ENCODE peak calls at places on chromosome 6, in five cellular contexts. Z is HCT116; E is CD8-positive, alpha-beta T cell; O is heart left ventricle; V is IMR-90. X is an unnamed sample.

GRCh38 chr6:79127660-79128059 is 49.6 kb upstream of the PHIP start:
- DNase-seq in E (no peak), Z (no peak), O (no peak), V (no peak), X (no peak)

GRCh38 chr6:166670013-166670412 is 43.0 kb upstream of the RPS6KA2 start:
- DNase-seq in Z (no peak), E (no peak), O (no peak), V (no peak), X (no peak)

GRCh38 chr6:50850223-50850751 is 31.6 kb downstream of the TFAP2B start:
- DNase-seq in Z (no peak), O (no peak), V (no peak), E (no peak), X (no peak)

GRCh38 chr6:14132244-14133220 is 15.0 kb downstream of the CD83 start:
- DNase-seq in Z (no peak), O (no peak), V (no peak), E (no peak), X (no peak)

GRCh38 chr6:122869437-122870024 is 80.5 kb downstream of the SMPDL3A start:
- DNase-seq in E (no peak), O (no peak), Z (peak), V (peak), X (no peak)

GRCh38 chr6:129812145-129812777 is 48.9 kb downstream of the TMEM244 start:
- DNase-seq in O (no peak), V (peak), Z (no peak), E (no peak), X (no peak)

GRCh38 chr6:3438190-3439167 is 18.4 kb downstream of the SLC22A23 start:
- DNase-seq in O (no peak), E (no peak), V (peak), Z (no peak), X (no peak)

GRCh38 chr6:67411036-67411435 is 1224.0 kb upstream of the ADGRB3 start:
- DNase-seq in O (no peak), Z (no peak), V (no peak), E (no peak), X (no peak)

GRCh38 chr6:46170357-46171289 is at the start of gene ENPP5:
- DNase-seq in E (peak), Z (peak), V (no peak), O (peak), X (peak)

GRCh38 chr6:158567871-158568401 is 8.0 kb downstream of the TMEM181 start:
- DNase-seq in O (no peak), V (no peak), Z (no peak), E (no peak), X (no peak)

GRCh38 chr6:150568560-150568959 is 31.1 kb upstream of the PLEKHG1 start:
- DNase-seq in Z (no peak), V (no peak), O (no peak), E (no peak), X (no peak)

GRCh38 chr6:5787054-5787720 is 219.5 kb downstream of the NRN1 start:
- DNase-seq in Z (no peak), V (no peak), O (no peak), E (no peak), X (no peak)

GRCh38 chr6:9121551-9121950 is 686.2 kb upstream of the SLC35B3 start:
- DNase-seq in E (no peak), O (no peak), V (peak), Z (no peak), X (no peak)

GRCh38 chr6:63307581-63308246 is 12.1 kb downstream of the LGSN start:
- DNase-seq in E (no peak), V (peak), O (no peak), Z (peak), X (peak)

GRCh38 chr6:134216304-134217029 is 101.4 kb downstream of the SGK1 start:
- DNase-seq in O (no peak), E (no peak), V (no peak), Z (no peak), X (no peak)

GRCh38 chr6:133623065-133623464 is 265.8 kb upstream of the TCF21 start:
- DNase-seq in O (no peak), E (no peak), Z (no peak), V (peak), X (no peak)

GRCh38 chr6:121201108-121201507 is 133.2 kb downstream of the TBC1D32 start:
- DNase-seq in O (no peak), V (peak), E (no peak), Z (no peak), X (no peak)

GRCh38 chr6:146595981-146596731 is 2.6 kb upstream of the ADGB start:
- DNase-seq in O (no peak), Z (no peak), E (no peak), V (no peak), X (no peak)

GRCh38 chr6:47075741-47076421 is 33.7 kb upstream of the ADGRF1 start:
- DNase-seq in O (no peak), V (no peak), Z (no peak), E (no peak), X (no peak)

GRCh38 chr6:102327697-102328227 is 934.3 kb downstream of the GRIK2 start:
- DNase-seq in Z (peak), E (no peak), O (no peak), V (no peak), X (no peak)

GRCh38 chr6:101110814-101111213 is 229.7 kb upstream of the ASCC3 start:
- DNase-seq in E (no peak), V (peak), O (no peak), Z (no peak), X (no peak)

GRCh38 chr6:142395266-142395665 is 93.5 kb downstream of the ADGRG6 start:
- DNase-seq in O (no peak), V (no peak), E (no peak), Z (no peak), X (no peak)

GRCh38 chr6:130982060-130982459 is 81.0 kb downstream of the EPB41L2 start:
- DNase-seq in Z (no peak), E (no peak), V (no peak), O (no peak), X (no peak)

GRCh38 chr6:11315743-11316437 is 83.4 kb upstream of the NEDD9 start:
- DNase-seq in E (no peak), O (peak), V (peak), Z (peak), X (no peak)

GRCh38 chr6:154302111-154302752 is 54.4 kb downstream of the IPCEF1 start:
- DNase-seq in V (peak), Z (no peak), E (no peak), O (no peak), X (peak)

GRCh38 chr6:73079611-73079955 is 145.7 kb downstream of the KHDC1L start:
- DNase-seq in E (no peak), O (no peak), Z (no peak), V (peak), X (no peak)

GRCh38 chr6:11700118-11700718 is 78.4 kb downstream of the ADTRP start:
- DNase-seq in O (no peak), E (no peak), V (peak), Z (peak), X (no peak)

GRCh38 chr6:27156874-27157460 is 90.5 kb upstream of the PRSS16 start:
- DNase-seq in E (no peak), V (no peak), Z (no peak), O (no peak), X (no peak)

GRCh38 chr6:111555041-111555440 is 50.6 kb downstream of the TRAF3IP2 start:
- DNase-seq in V (peak), Z (no peak), E (no peak), O (no peak), X (no peak)

GRCh38 chr6:54071941-54072340 is 39.3 kb upstream of the MLIP start:
- DNase-seq in E (no peak), Z (no peak), V (no peak), O (no peak), X (no peak)

GRCh38 chr6:56517155-56517745 is 125.4 kb downstream of the DST start:
- DNase-seq in V (peak), E (no peak), O (no peak), Z (no peak), X (no peak)

GRCh38 chr6:14428269-14428668 is 310.7 kb downstream of the CD83 start:
- DNase-seq in E (no peak), Z (no peak), V (no peak), O (no peak), X (no peak)

DNA sequence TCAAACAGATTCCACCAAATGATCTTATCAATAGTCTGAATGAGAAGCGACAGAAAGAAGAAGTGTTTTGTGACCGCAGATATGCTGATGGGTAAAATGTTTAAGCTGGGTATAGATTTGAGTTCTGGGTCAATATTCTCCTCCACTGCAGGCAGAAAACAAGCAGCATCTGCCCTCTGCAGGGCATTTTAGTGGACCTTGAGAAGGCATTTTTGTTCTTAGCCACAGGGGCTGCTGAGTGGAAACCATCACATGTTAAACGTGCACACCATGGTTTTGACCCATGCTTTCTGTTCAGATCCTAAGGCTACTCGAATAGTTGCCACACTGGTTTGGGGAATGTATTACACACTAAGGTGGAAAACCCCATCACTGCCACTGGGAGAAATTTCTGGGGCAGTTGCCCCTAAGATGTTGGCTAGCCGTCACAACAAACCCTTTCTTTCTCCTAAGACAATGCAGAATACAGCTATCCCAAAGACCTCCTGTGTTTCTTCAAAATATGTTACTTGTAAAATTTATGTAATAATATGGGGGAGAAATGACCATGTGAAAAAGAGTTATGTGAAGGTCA is 5.5 kb downstream of the POU3F2 start:
- DNase-seq in O (no peak), Z (no peak), E (no peak), V (peak), X (no peak)
- TF ChIP-seq CTCF in O (no peak), Z (peak), E (no peak), V (peak), X (peak)

DNA sequence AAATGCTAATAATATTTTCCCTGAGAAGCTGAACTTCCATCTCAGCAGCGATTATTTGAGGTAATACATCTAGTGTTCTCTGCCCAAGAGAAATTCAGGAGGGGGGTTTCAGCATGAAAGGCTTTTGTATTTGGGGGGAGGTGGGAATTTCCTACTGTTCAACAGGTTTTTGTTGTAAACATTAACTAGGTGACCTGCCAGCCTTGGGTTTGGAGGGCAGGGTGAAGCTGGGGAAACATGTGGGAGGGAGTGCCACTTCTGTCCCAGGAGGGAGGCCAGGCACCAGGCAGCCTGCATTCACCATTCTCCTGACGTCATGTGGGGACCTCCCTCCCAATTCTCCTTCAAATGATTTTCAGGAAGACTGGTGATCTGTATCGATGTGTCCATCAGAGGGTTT is 37.7 kb upstream of the PKHD1 start:
- DNase-seq in V (no peak), E (no peak), Z (no peak), O (no peak), X (no peak)
- H3K4me3 ChIP-seq in V (no peak), E (no peak), Z (no peak), O (no peak), X (no peak)

GRCh38 chr6:148251286-148251685 is 91.4 kb upstream of the SASH1 start:
- DNase-seq in O (no peak), V (peak), E (no peak), Z (no peak), X (no peak)
- TF ChIP-seq CTCF in O (no peak), V (peak), E (no peak), Z (peak), X (peak)

GRCh38 chr6:37168163-37168758 is 1.7 kb upstream of the PIM1 start:
- DNase-seq in E (no peak), V (no peak), O (no peak), Z (no peak), X (no peak)
- H3K4me3 ChIP-seq in E (no peak), V (no peak), O (no peak), Z (no peak), X (no peak)

GRCh38 chr6:39092124-39092523 is 22.9 kb downstream of the SAYSD1 start:
- DNase-seq in E (no peak), Z (no peak), V (no peak), O (no peak), X (no peak)
- TF ChIP-seq CTCF in E (no peak), Z (peak), V (no peak), O (no peak), X (peak)

DNA sequence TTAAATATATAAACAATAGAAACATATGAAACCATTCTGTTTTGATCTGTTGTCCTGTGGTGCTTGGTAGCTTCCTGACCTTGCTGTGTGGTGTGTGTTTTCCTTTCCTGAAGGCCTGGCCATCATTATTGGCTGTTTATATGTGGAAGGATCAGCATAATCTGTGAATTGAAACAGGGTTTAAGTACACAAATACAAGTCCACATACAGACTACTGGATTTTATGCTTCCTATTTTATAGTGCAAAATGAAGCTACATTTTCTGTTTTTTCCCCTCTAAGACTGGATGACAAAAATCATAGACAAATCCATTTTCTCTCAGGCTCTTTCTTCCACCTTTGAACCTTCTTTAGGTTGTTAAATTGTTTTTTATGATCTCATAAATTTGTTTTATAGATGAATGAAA is 2.5 kb downstream of the LIN28B start:
- DNase-seq in O (no peak), Z (no peak), V (no peak), E (no peak), X (no peak)
- H3K4me3 ChIP-seq in O (no peak), Z (no peak), V (no peak), E (no peak), X (no peak)

DNA sequence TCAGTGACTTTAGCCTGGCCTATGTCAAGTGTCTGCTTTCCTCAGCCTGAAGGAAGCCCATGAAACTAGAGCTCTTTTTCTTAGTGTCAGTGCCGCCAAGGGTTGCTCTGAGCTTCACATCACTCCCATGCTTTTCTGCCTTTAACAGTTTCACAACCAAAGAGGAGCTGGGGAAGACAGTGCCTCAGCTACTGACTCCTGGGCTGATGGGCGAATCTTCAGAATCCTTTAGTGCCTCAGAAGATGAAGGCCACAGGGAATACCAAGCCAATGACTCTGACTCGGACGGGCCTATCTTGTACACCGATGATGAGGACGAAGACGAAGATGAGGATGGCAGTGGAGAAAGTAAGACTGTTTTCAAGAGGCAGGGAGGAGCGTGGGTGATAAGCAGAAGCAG is 71.0 kb upstream of the LTV1 start:
- DNase-seq in V (no peak), Z (no peak), E (no peak), O (no peak), X (no peak)
- TF ChIP-seq CTCF in V (no peak), Z (no peak), E (no peak), O (no peak), X (no peak)

GRCh38 chr6:44603044-44603686 is 215.7 kb downstream of the CDC5L start:
- DNase-seq in O (no peak), Z (no peak), V (no peak), E (no peak), X (no peak)
- H3K4me3 ChIP-seq in O (no peak), Z (no peak), V (no peak), E (no peak), X (no peak)

DNA sequence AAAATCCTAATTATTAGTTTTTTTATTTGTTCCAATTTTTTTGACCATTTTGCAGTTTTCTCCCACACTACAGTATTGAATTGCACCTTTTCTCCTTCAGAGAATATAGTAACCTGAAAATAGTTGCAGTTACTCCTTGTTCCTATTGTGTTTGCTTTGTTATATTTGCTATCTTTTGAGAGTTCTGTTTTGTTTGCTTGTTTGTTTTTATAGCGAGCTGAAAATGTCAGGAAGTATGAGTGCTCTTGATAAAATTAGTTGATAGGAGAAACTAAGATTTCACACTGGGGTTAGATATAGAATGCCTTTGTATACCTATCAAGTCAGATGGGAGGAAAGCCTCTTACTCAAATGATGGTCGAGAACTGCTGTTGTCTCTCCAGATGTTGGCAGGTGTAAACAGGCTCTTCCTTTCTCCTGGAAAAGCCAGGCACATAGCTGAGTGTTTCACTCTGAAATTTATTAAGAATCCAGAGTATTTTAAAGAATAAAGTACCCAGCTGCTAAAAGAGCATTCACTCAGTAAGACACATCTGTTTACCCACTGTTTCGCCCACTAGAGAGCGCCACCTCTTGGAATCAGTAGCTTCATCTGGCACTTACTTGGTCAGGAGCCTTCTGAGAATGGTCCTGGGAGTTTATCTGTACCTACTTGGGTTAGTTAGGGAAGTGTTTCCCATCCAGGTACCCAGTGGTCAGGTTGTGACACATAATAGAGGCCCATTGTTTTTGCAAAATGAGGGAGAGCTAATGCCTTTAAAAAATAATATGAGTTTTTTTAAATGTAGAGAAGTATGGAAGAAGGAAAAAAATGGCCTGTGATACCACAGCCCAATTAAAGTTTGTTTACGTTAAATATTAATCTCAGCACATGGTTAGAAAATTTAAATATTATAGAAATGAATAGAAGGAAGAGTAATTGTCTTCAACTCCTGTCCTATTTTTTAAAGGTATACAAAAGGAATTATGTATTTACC is 11.2 kb downstream of the NT5DC1 start:
- DNase-seq in O (no peak), Z (peak), V (peak), E (no peak), X (no peak)
- TF ChIP-seq CTCF in O (no peak), Z (peak), V (peak), E (peak), X (peak)